ENCODE peak calls at places on chromosomes 4 and X, in five cellular contexts. P is ascending aorta, K is fibroblast of the aortic adventitia, N is fibroblast of lung, U is lower leg skin. O is an unnamed sample.

GRCh38 chr4:147195386-147195785 is 249.7 kb upstream of the TTC29 start:
- DNase-seq in P (no peak), K (peak), N (no peak), U (no peak), O (peak)

GRCh38 chr4:159212675-159213297 is 109.9 kb downstream of the RAPGEF2 start:
- DNase-seq in P (no peak), K (no peak), N (no peak), U (no peak), O (no peak)

GRCh38 chrX:36436286-36436860 is 516.8 kb downstream of the CFAP47 start:
- DNase-seq in P (no peak), K (no peak), N (peak), U (no peak), O (no peak)

GRCh38 chr4:21113496-21114213 is 413.4 kb downstream of the PACRGL start:
- DNase-seq in P (no peak), K (peak), N (peak), U (no peak), O (peak)

GRCh38 chrX:68710870-68711576 is 63.6 kb downstream of the STARD8 start:
- DNase-seq in P (no peak), K (peak), N (peak), U (no peak), O (peak)

GRCh38 chr4:143399113-143399949 is 62.7 kb downstream of the GAB1 start:
- DNase-seq in P (no peak), K (peak), N (peak), U (no peak), O (peak)

GRCh38 chrX:24392709-24393108 is 32.3 kb downstream of the SUPT20HL1 start:
- DNase-seq in P (no peak), K (peak), N (peak), U (no peak), O (no peak)

GRCh38 chr4:146232131-146232722 is 17.9 kb downstream of the REELD1 start:
- DNase-seq in P (no peak), K (no peak), N (no peak), U (no peak), O (no peak)

GRCh38 chr4:165711912-165712311 is 161.1 kb upstream of the TLL1 start:
- DNase-seq in P (no peak), K (peak), N (no peak), U (no peak), O (no peak)

GRCh38 chr4:78765607-78766006 is 10.5 kb upstream of the BMP2K start:
- DNase-seq in P (no peak), K (no peak), N (no peak), U (no peak), O (no peak)

GRCh38 chr4:68606240-68606639 is 30.1 kb upstream of the UGT2B17 start:
- DNase-seq in P (no peak), K (peak), N (no peak), U (no peak), O (no peak)

GRCh38 chr4:153154010-153154975 is 50.0 kb upstream of the TRIM2 start:
- DNase-seq in P (no peak), K (peak), N (peak), U (no peak), O (peak)

GRCh38 chrX:12758291-12758690 is 32.9 kb upstream of the PRPS2 start:
- DNase-seq in P (no peak), K (no peak), N (no peak), U (no peak), O (no peak)

GRCh38 chr4:95124906-95125504 is 367.2 kb downstream of the BMPR1B start:
- DNase-seq in P (no peak), K (peak), N (peak), U (no peak), O (peak)

GRCh38 chr4:120939693-120940092 is 17.2 kb upstream of the PRDM5 start:
- DNase-seq in P (no peak), K (no peak), N (no peak), U (no peak), O (no peak)

GRCh38 chrX:119482497-119483480 is 14.5 kb downstream of the SLC25A5 start:
- DNase-seq in P (no peak), K (peak), N (peak), U (peak), O (peak)

GRCh38 chr4:151807220-151807619 is 46.4 kb upstream of the GATB start:
- DNase-seq in P (no peak), K (no peak), N (peak), U (no peak), O (no peak)

GRCh38 chr4:145538636-145539035 is 57.0 kb downstream of the SMAD1 start:
- DNase-seq in P (no peak), K (no peak), N (no peak), U (no peak), O (no peak)

GRCh38 chr4:41998019-41998418 is 7.7 kb downstream of the SLC30A9 start:
- DNase-seq in P (no peak), K (no peak), N (no peak), U (no peak), O (no peak)

GRCh38 chr4:123340381-123340701 is 56.3 kb upstream of the SPRY1 start:
- DNase-seq in P (no peak), K (peak), N (peak), U (no peak), O (peak)

GRCh38 chrX:8748855-8749254 is 16.9 kb upstream of the ANOS1 start:
- DNase-seq in P (no peak), K (peak), N (peak), U (no peak), O (peak)

GRCh38 chr4:140243345-140243753 is 89.4 kb upstream of the MAML3 start:
- DNase-seq in P (no peak), K (no peak), N (no peak), U (no peak), O (no peak)

GRCh38 chr4:156390599-156391296 is 437.1 kb upstream of the CTSO start:
- DNase-seq in P (no peak), K (peak), N (peak), U (no peak), O (peak)

GRCh38 chr4:121041307-121042090 is 30.8 kb downstream of the NDNF start:
- DNase-seq in P (no peak), K (no peak), N (no peak), U (no peak), O (no peak)

DNA sequence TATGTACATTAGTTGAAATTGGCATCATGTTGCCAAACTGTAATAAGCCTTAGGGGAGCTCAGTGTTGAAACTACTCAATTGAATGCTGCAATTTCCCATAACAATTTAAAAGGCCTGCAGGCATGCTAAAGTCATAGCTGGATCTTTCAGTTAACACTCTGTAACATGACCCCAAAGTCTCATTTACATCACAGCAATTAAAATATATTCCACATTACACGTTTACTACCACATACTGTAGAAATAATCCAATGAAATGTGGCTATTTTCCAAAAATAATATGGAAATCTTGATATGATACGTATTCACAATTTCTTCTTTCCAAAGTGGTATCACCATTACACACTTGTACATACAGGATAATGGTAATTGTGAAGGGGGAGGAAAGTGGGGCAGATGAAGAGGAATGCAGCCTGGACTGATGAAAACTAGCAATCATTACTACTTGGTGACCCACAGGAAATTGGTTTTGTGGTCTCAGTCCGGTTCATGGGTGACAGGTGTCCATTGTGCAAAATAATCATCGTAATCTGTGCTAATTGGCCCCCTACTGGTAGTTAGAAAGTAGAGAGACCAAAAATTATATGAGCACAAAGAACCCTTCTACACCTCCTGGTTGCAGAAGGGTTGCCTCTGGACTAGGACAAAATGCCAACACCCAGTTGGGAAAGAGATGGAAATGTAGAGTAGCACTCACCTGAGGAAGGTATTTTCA is 63.7 kb downstream of the TENM3 start:
- DNase-seq in P (no peak), K (no peak), N (peak), U (no peak), O (peak)
- TF ChIP-seq CTCF in P (no peak), K (no peak), N (no peak), U (no peak), O (no peak)

GRCh38 chr4:80264825-80265224 is 1.6 kb upstream of the FGF5 start:
- DNase-seq in P (no peak), K (no peak), N (no peak), U (no peak), O (no peak)

GRCh38 chr4:80265571-80266266 is 745 bp upstream of the FGF5 start:
- DNase-seq in P (no peak), K (peak), N (peak), U (no peak), O (peak)

GRCh38 chr4:80261989-80262600 is 4.4 kb upstream of the FGF5 start:
- DNase-seq in P (no peak), K (no peak), N (no peak), U (no peak), O (no peak)

GRCh38 chr4:80264352-80264647 is 2.2 kb upstream of the FGF5 start:
- DNase-seq in P (no peak), K (no peak), N (no peak), U (no peak), O (no peak)

GRCh38 chr4:80263541-80264351 is 2.7 kb upstream of the FGF5 start:
- DNase-seq in P (no peak), K (no peak), N (no peak), U (no peak), O (no peak)
- H3K4me3 ChIP-seq in P (no peak), K (no peak), N (peak), U (no peak), O (no peak)

GRCh38 chrX:143437439-143437838 is 79.8 kb downstream of the SPANXN3 start:
- DNase-seq in P (no peak), K (no peak), N (no peak), U (no peak), O (peak)
- TF ChIP-seq CTCF in P (peak), K (no peak), N (no peak), U (no peak), O (peak)

GRCh38 chrX:46838974-46839480 is 2.2 kb downstream of the RP2 start:
- DNase-seq in P (no peak), K (peak), N (no peak), U (no peak), O (no peak)
- H3K4me3 ChIP-seq in P (no peak), K (no peak), N (peak), U (no peak), O (no peak)